ENCODE peak calls at places on chromosomes 4 and X, in six cellular contexts. One of them, this sample, is unnamed.

GRCh38 chr4:110486226-110486625 is 10.3 kb downstream of the ENPEP start:
- DNase-seq in hepatocyte: no peak
- DNase-seq in psoas muscle: no peak
- DNase-seq in uterus: no peak
- DNase-seq in thoracic aorta: no peak
- DNase-seq in cardiac muscle cell: peak; percentile 21
- DNase-seq in this sample: no peak

GRCh38 chrX:153818571-153819397 is 11.6 kb downstream of the PDZD4 start:
- DNase-seq in hepatocyte: peak; percentile 68
- DNase-seq in uterus: no peak
- DNase-seq in cardiac muscle cell: peak; percentile 70
- DNase-seq in thoracic aorta: no peak
- DNase-seq in psoas muscle: peak; percentile 31
- DNase-seq in this sample: no peak

GRCh38 chr4:1547863-1548637 is 136.1 kb downstream of the FAM53A start:
- DNase-seq in hepatocyte: no peak
- DNase-seq in thoracic aorta: no peak
- DNase-seq in psoas muscle: peak; percentile 58
- DNase-seq in cardiac muscle cell: no peak
- DNase-seq in uterus: peak; percentile 48
- DNase-seq in this sample: no peak

GRCh38 chr4:155079866-155080265 is 128.6 kb upstream of the NPY2R start:
- DNase-seq in hepatocyte: no peak
- DNase-seq in uterus: no peak
- DNase-seq in thoracic aorta: no peak
- DNase-seq in cardiac muscle cell: no peak
- DNase-seq in psoas muscle: no peak
- DNase-seq in this sample: no peak

GRCh38 chrX:72312311-72312940 is 6.7 kb upstream of the CITED1 start:
- DNase-seq in uterus: no peak
- DNase-seq in thoracic aorta: no peak
- DNase-seq in cardiac muscle cell: no peak
- DNase-seq in psoas muscle: no peak
- DNase-seq in hepatocyte: no peak
- DNase-seq in this sample: no peak

GRCh38 chr4:127182687-127183086 is 450.1 kb upstream of the INTU start:
- DNase-seq in uterus: no peak
- DNase-seq in psoas muscle: no peak
- DNase-seq in hepatocyte: no peak
- DNase-seq in cardiac muscle cell: no peak
- DNase-seq in thoracic aorta: no peak
- DNase-seq in this sample: no peak

GRCh38 chr4:153137677-153138630 is 66.3 kb upstream of the TRIM2 start:
- DNase-seq in psoas muscle: no peak
- DNase-seq in cardiac muscle cell: no peak
- DNase-seq in thoracic aorta: no peak
- DNase-seq in hepatocyte: no peak
- DNase-seq in uterus: no peak
- DNase-seq in this sample: no peak

GRCh38 chr4:22062676-22063075 is 114.1 kb upstream of the KCNIP4 start:
- DNase-seq in cardiac muscle cell: no peak
- DNase-seq in uterus: no peak
- DNase-seq in hepatocyte: no peak
- DNase-seq in psoas muscle: no peak
- DNase-seq in thoracic aorta: no peak
- DNase-seq in this sample: no peak

GRCh38 chr4:139676365-139676764 is 10.7 kb downstream of the MGST2 start:
- DNase-seq in thoracic aorta: no peak
- DNase-seq in hepatocyte: no peak
- DNase-seq in uterus: no peak
- DNase-seq in cardiac muscle cell: no peak
- DNase-seq in psoas muscle: no peak
- DNase-seq in this sample: no peak

GRCh38 chr4:19262467-19262866 is 989.2 kb upstream of the SLIT2 start:
- DNase-seq in thoracic aorta: no peak
- DNase-seq in hepatocyte: no peak
- DNase-seq in cardiac muscle cell: no peak
- DNase-seq in uterus: no peak
- DNase-seq in psoas muscle: no peak
- DNase-seq in this sample: no peak

GRCh38 chr4:146442801-146443200 is 78.9 kb downstream of the SLC10A7 start:
- DNase-seq in psoas muscle: no peak
- DNase-seq in uterus: no peak
- DNase-seq in thoracic aorta: no peak
- DNase-seq in cardiac muscle cell: no peak
- DNase-seq in hepatocyte: no peak
- DNase-seq in this sample: no peak

DNA sequence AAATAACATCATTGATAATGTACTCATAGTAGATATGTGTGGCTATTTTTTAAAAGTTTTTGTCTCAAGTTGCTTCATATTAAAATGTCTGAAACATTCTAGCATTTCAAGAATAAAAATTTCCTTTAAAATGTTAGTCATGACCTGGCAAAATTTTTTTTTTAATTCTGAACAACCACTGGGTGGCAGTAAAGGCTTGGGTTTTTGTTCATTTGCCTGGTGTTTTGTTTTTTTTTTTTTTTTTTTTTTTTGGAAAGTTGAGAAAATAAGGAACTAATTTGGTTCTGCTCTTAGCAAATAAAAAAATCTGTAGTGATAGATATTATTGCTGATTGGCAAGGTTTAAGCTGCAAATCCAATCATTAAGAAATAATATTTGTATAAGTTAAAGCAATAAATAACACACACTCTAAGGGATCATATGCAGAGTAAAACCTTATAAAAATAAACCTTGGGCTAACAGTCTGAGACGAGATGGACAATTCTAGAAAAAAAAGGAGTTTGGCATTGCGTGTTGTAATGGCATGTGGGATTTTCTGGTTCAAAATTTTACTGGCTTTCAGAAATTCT is 81.4 kb downstream of the CEP44 start:
- DNase-seq in hepatocyte: peak; percentile 62
- DNase-seq in thoracic aorta: no peak
- DNase-seq in psoas muscle: no peak
- DNase-seq in uterus: no peak
- DNase-seq in cardiac muscle cell: peak; percentile 54
- DNase-seq in this sample: no peak
- TF ChIP-seq CTCF in hepatocyte: peak; percentile 68
- TF ChIP-seq CTCF in thoracic aorta: peak; percentile 33
- TF ChIP-seq CTCF in psoas muscle: peak; percentile 54
- TF ChIP-seq CTCF in uterus: peak; percentile 31
- TF ChIP-seq CTCF in cardiac muscle cell: peak; percentile 32
- TF ChIP-seq CTCF in this sample: peak; percentile 26

GRCh38 chr4:124132161-124132560 is 580.4 kb downstream of the ANKRD50 start:
- DNase-seq in thoracic aorta: no peak
- DNase-seq in hepatocyte: no peak
- DNase-seq in psoas muscle: no peak
- DNase-seq in cardiac muscle cell: no peak
- DNase-seq in uterus: no peak
- DNase-seq in this sample: no peak
- H3K4me3 ChIP-seq in thoracic aorta: no peak overlapping the region
- H3K4me3 ChIP-seq in hepatocyte: no peak overlapping the region
- H3K4me3 ChIP-seq in psoas muscle: no peak overlapping the region
- H3K4me3 ChIP-seq in cardiac muscle cell: no peak overlapping the region
- H3K4me3 ChIP-seq in uterus: no peak overlapping the region
- H3K4me3 ChIP-seq in this sample: no peak overlapping the region

DNA sequence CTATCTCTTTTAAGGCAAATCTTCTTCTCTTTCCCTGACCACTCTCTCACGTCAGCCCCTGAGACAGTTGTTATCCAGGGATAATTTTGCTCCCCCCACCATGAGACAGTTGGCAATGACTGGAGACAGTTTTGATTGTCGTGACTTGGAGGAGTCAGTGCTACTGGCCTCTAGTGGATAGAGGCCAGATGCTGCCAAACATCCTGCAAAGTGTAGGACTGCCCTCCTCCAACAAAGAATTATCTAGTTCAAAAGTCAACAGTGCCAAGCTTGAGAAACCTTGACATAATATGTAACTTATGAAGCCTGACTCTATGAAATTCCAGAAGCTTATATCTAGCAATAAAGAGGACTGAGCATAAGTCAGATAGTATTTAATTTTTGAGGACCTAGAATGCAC is 502.1 kb upstream of the IGFBP7 start:
- DNase-seq in uterus: no peak
- DNase-seq in cardiac muscle cell: no peak
- DNase-seq in hepatocyte: peak; percentile 47
- DNase-seq in psoas muscle: no peak
- DNase-seq in thoracic aorta: no peak
- DNase-seq in this sample: no peak
- TF ChIP-seq CTCF in uterus: no peak
- TF ChIP-seq CTCF in cardiac muscle cell: no peak
- TF ChIP-seq CTCF in hepatocyte: peak; percentile 30
- TF ChIP-seq CTCF in psoas muscle: no peak
- TF ChIP-seq CTCF in thoracic aorta: no peak
- TF ChIP-seq CTCF in this sample: no peak

GRCh38 chr4:113921089-113921842 is 58.2 kb downstream of the ARSJ start:
- DNase-seq in uterus: no peak
- DNase-seq in cardiac muscle cell: no peak
- DNase-seq in hepatocyte: peak; percentile 11
- DNase-seq in psoas muscle: no peak
- DNase-seq in thoracic aorta: no peak
- DNase-seq in this sample: no peak
- H3K4me3 ChIP-seq in uterus: no peak overlapping the region
- H3K4me3 ChIP-seq in cardiac muscle cell: no peak overlapping the region
- H3K4me3 ChIP-seq in hepatocyte: no peak overlapping the region
- H3K4me3 ChIP-seq in psoas muscle: no peak overlapping the region
- H3K4me3 ChIP-seq in thoracic aorta: no peak overlapping the region
- H3K4me3 ChIP-seq in this sample: no peak overlapping the region

GRCh38 chr4:167020410-167020809 is 213.9 kb downstream of the SPOCK3 start:
- DNase-seq in hepatocyte: peak; percentile 10
- DNase-seq in uterus: no peak
- DNase-seq in thoracic aorta: no peak
- DNase-seq in cardiac muscle cell: peak; percentile 17
- DNase-seq in psoas muscle: no peak
- DNase-seq in this sample: no peak
- TF ChIP-seq CTCF in hepatocyte: peak; percentile 10
- TF ChIP-seq CTCF in uterus: no peak
- TF ChIP-seq CTCF in thoracic aorta: no peak
- TF ChIP-seq CTCF in cardiac muscle cell: peak; percentile 45
- TF ChIP-seq CTCF in psoas muscle: no peak
- TF ChIP-seq CTCF in this sample: peak; percentile 37

GRCh38 chrX:143757887-143758286 is 37.3 kb upstream of the SPANXN2 start:
- DNase-seq in hepatocyte: no peak
- DNase-seq in psoas muscle: no peak
- DNase-seq in cardiac muscle cell: no peak
- DNase-seq in uterus: no peak
- DNase-seq in thoracic aorta: no peak
- DNase-seq in this sample: no peak
- H3K4me3 ChIP-seq in hepatocyte: no peak overlapping the region
- H3K4me3 ChIP-seq in psoas muscle: no peak overlapping the region
- H3K4me3 ChIP-seq in cardiac muscle cell: peak overlapping the region; percentile 15
- H3K4me3 ChIP-seq in uterus: no peak overlapping the region
- H3K4me3 ChIP-seq in thoracic aorta: no peak overlapping the region
- H3K4me3 ChIP-seq in this sample: no peak overlapping the region

DNA sequence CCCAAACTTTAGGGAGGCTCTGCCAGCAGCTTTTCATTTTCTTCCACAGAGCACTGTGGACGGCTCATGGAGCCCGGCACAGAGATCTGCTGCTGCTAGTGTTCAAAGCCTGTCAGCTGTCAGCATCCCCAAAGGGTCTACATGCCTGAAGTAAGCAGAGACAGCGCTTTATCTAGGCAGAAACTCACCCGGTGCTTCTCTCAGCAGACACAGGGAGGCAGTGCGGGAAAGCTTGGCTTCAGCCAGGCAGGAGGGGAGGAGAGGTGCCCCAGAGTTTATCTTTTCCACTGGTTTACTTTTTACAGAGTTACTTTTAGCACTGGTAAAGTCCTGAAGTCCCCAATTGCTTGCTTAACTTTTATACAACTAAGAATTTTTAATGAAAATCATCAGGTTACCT is 339.3 kb downstream of the NKX6-1 start:
- DNase-seq in hepatocyte: peak; percentile 69
- DNase-seq in cardiac muscle cell: peak; percentile 83
- DNase-seq in thoracic aorta: no peak
- DNase-seq in uterus: no peak
- DNase-seq in psoas muscle: no peak
- DNase-seq in this sample: no peak
- TF ChIP-seq CTCF in hepatocyte: peak; percentile 60
- TF ChIP-seq CTCF in cardiac muscle cell: no peak
- TF ChIP-seq CTCF in thoracic aorta: no peak
- TF ChIP-seq CTCF in uterus: no peak
- TF ChIP-seq CTCF in psoas muscle: no peak
- TF ChIP-seq CTCF in this sample: no peak